ENCODE peak calls at places on chromosome 13, in seven cellular contexts. Q is omental fat pad, G is GM20000, L is foreskin fibroblast, H is IMR-90, O is nephron progenitor cell, B is left ventricle myocardium inferior. U is an unnamed sample.
A peak's percentile ranks its signal among the peaks of the same experiment; 100 is the strongest.

GRCh38 chr13:26477681-26478080 is 79.8 kb upstream of the WASF3 start:
- DNase-seq in Q (no peak), G (no peak), L (no peak), H (no peak), O (no peak), B (no peak), U (no peak)

GRCh38 chr13:107842562-107843180 is 372.7 kb downstream of the LIG4 start:
- DNase-seq in Q (no peak), G (no peak), L (no peak), H (peak; percentile 58), O (no peak), B (no peak), U (no peak)

GRCh38 chr13:113887700-113888201 is 23.9 kb upstream of the GAS6 start:
- DNase-seq in Q (no peak), G (no peak), L (no peak), H (no peak), O (no peak), B (no peak), U (no peak)

GRCh38 chr13:21075303-21076264 is 14.2 kb upstream of the LATS2 start:
- DNase-seq in Q (no peak), G (peak; percentile 68), L (no peak), H (no peak), O (peak; percentile 76), B (peak; percentile 53), U (no peak)

GRCh38 chr13:25920931-25921330 is 130.9 kb downstream of the SHISA2 start:
- DNase-seq in Q (no peak), G (no peak), L (no peak), H (no peak), O (no peak), B (no peak), U (no peak)

GRCh38 chr13:98775844-98776598 is 23.5 kb upstream of the SLC15A1 start:
- DNase-seq in Q (no peak), G (no peak), L (peak; percentile 50), H (peak; percentile 65), O (no peak), B (no peak), U (no peak)

GRCh38 chr13:80299046-80299445 is 41.9 kb downstream of the SPRY2 start:
- DNase-seq in Q (no peak), G (no peak), L (no peak), H (no peak), O (no peak), B (no peak), U (no peak)

GRCh38 chr13:106530907-106531520 is 4.4 kb downstream of the EFNB2 start:
- DNase-seq in Q (no peak), G (no peak), L (no peak), H (no peak), O (no peak), B (no peak), U (no peak)

GRCh38 chr13:101331731-101332130 is 84.6 kb downstream of the NALCN start:
- DNase-seq in Q (no peak), G (no peak), L (no peak), H (no peak), O (no peak), B (no peak), U (no peak)

GRCh38 chr13:87089391-87089790 is 581.8 kb upstream of the SLITRK5 start:
- DNase-seq in Q (no peak), G (no peak), L (peak; percentile 19), H (peak; percentile 95), O (no peak), B (no peak), U (no peak)

GRCh38 chr13:26568132-26568815 is 10.8 kb downstream of the WASF3 start:
- DNase-seq in Q (no peak), G (no peak), L (no peak), H (no peak), O (no peak), B (no peak), U (no peak)

GRCh38 chr13:94157705-94158218 is 321.7 kb downstream of the DCT start:
- DNase-seq in Q (no peak), G (no peak), L (no peak), H (no peak), O (no peak), B (no peak), U (no peak)

GRCh38 chr13:45299194-45299593 is 41.8 kb downstream of the TPT1 start:
- DNase-seq in Q (no peak), G (no peak), L (peak; percentile 11), H (peak; percentile 45), O (no peak), B (no peak), U (no peak)

GRCh38 chr13:68019901-68020300 is 789.8 kb upstream of the PCDH9 start:
- DNase-seq in Q (no peak), G (no peak), L (no peak), H (no peak), O (no peak), B (no peak), U (no peak)

GRCh38 chr13:53631511-53631910 is 602.9 kb downstream of the OLFM4 start:
- DNase-seq in Q (no peak), G (no peak), L (no peak), H (no peak), O (no peak), B (no peak), U (no peak)

GRCh38 chr13:66343224-66343828 is 886.8 kb downstream of the PCDH9 start:
- DNase-seq in Q (no peak), G (no peak), L (no peak), H (no peak), O (no peak), B (no peak), U (no peak)

GRCh38 chr13:79678100-79678499 is 197.1 kb downstream of the NDFIP2 start:
- DNase-seq in Q (no peak), G (no peak), L (peak; percentile 14), H (peak; percentile 44), O (no peak), B (no peak), U (no peak)

GRCh38 chr13:44218501-44219240 is 155.0 kb upstream of the SERP2 start:
- DNase-seq in Q (no peak), G (no peak), L (no peak), H (no peak), O (no peak), B (peak; percentile 76), U (no peak)

GRCh38 chr13:99863789-99864626 is 107.6 kb downstream of the ZIC5 start:
- DNase-seq in Q (no peak), G (no peak), L (no peak), H (no peak), O (no peak), B (no peak), U (no peak)

GRCh38 chr13:101579291-101579802 is 126.9 kb downstream of the ITGBL1 start:
- DNase-seq in Q (no peak), G (no peak), L (peak; percentile 47), H (peak; percentile 60), O (no peak), B (no peak), U (no peak)

GRCh38 chr13:73000027-73000674 is 58.7 kb upstream of the KLF5 start:
- DNase-seq in Q (no peak), G (peak; percentile 32), L (no peak), H (peak; percentile 19), O (no peak), B (no peak), U (peak; percentile 5)

GRCh38 chr13:114072421-114072820 is 60.0 kb downstream of the RASA3 start:
- DNase-seq in Q (peak; percentile 18), G (no peak), L (no peak), H (no peak), O (peak; percentile 0), B (no peak), U (no peak)

GRCh38 chr13:109787135-109787954 is 962 bp upstream of the IRS2 start:
- DNase-seq in Q (no peak), G (peak; percentile 31), L (no peak), H (peak; percentile 33), O (peak; percentile 70), B (peak; percentile 40), U (no peak)

GRCh38 chr13:106145997-106146864 is 389.2 kb downstream of the EFNB2 start:
- DNase-seq in Q (no peak), G (no peak), L (no peak), H (no peak), O (no peak), B (no peak), U (no peak)

GRCh38 chr13:31380728-31381127 is 181.0 kb downstream of the B3GLCT start:
- DNase-seq in Q (no peak), G (no peak), L (no peak), H (no peak), O (peak; percentile 5), B (no peak), U (no peak)

GRCh38 chr13:94192576-94192975 is 286.9 kb downstream of the DCT start:
- DNase-seq in Q (no peak), G (peak; percentile 10), L (no peak), H (peak; percentile 26), O (peak; percentile 34), B (no peak), U (no peak)

GRCh38 chr13:24627090-24627714 is 53.0 kb upstream of the ATP12A start:
- DNase-seq in Q (no peak), G (no peak), L (no peak), H (no peak), O (peak; percentile 83), B (no peak), U (no peak)

GRCh38 chr13:73598021-73598712 is 536.0 kb downstream of the KLF12 start:
- DNase-seq in Q (no peak), G (no peak), L (no peak), H (peak; percentile 82), O (no peak), B (no peak), U (no peak)

GRCh38 chr13:29924482-29924884 is 74.1 kb upstream of the UBL3 start:
- DNase-seq in Q (no peak), G (no peak), L (peak; percentile 66), H (peak; percentile 86), O (no peak), B (no peak), U (no peak)
- TF ChIP-seq CTCF in Q (no peak), G (no peak), L (no peak), H (no peak), O (no peak), B (no peak), U (no peak)

GRCh38 chr13:29402168-29402621 is 193.3 kb downstream of the SLC7A1 start:
- DNase-seq in Q (no peak), G (no peak), L (no peak), H (peak; percentile 44), O (no peak), B (no peak), U (no peak)
- TF ChIP-seq CTCF in Q (no peak), G (no peak), L (no peak), H (no peak), O (no peak), B (no peak), U (no peak)

GRCh38 chr13:77810430-77810829 is 108.2 kb downstream of the EDNRB start:
- DNase-seq in Q (no peak), G (peak; percentile 21), L (no peak), H (peak; percentile 34), O (no peak), B (no peak), U (peak; percentile 24)
- TF ChIP-seq CTCF in Q (no peak), G (peak; percentile 21), L (peak; percentile 16), H (peak; percentile 39), O (no peak), B (peak; percentile 40), U (peak; percentile 66)

DNA sequence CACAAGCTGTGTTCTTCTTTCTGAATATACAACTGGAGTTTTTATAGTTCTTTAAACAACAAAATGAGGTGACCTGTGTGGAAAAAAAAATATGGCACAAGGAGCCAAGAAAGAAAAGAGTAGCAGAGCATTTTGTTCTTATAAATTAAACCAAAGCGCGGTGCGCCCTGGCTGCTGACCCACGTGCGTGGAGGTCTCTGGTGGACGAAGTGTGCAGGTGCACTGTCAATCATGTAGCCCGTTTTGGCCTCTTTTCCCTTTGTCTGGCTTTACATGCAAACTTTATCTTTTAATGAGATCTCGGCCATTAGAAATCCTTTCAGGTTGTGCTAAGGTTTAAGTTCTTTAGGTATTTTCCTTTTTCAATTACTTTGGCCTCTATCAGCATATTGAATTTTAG is 443.8 kb upstream of the SLC10A2 start:
- DNase-seq in Q (no peak), G (no peak), L (no peak), H (no peak), O (no peak), B (no peak), U (no peak)
- TF ChIP-seq CTCF in Q (no peak), G (no peak), L (no peak), H (no peak), O (no peak), B (no peak), U (peak; percentile 9)

U was measured in GM12864.